ENCODE peak calls at places on chromosomes 2 and 18, in eight cellular contexts. One of them, this sample, is unnamed.

GRCh38 chr2:218777276-218777990 is 4.5 kb upstream of the CYP27A1 start:
- DNase-seq in astrocyte of the spinal cord: no peak
- DNase-seq in activated CD8-positive, alpha-beta memory T cell treated with anti-CD3 and anti-CD28 coated beads, Interleukin-2, amount 50 U/mL, for 48 hours: no peak
- DNase-seq in stimulated activated CD4-positive, alpha-beta T cell treated with anti-CD3 and anti-CD28 coated beads, Interleukin-4, amount 100 ng/mL, for 1 hour: no peak
- DNase-seq in H1: no peak
- DNase-seq in fibroblast of lung: no peak
- DNase-seq in CD4-positive, alpha-beta T cell: no peak
- DNase-seq in AML-193: no peak
- DNase-seq in this sample: no peak

GRCh38 chr2:206477296-206477695 is 34.0 kb downstream of the ADAM23 start:
- DNase-seq in astrocyte of the spinal cord: peak
- DNase-seq in activated CD8-positive, alpha-beta memory T cell treated with anti-CD3 and anti-CD28 coated beads, Interleukin-2, amount 50 U/mL, for 48 hours: no peak
- DNase-seq in stimulated activated CD4-positive, alpha-beta T cell treated with anti-CD3 and anti-CD28 coated beads, Interleukin-4, amount 100 ng/mL, for 1 hour: no peak
- DNase-seq in H1: no peak
- DNase-seq in fibroblast of lung: peak
- DNase-seq in CD4-positive, alpha-beta T cell: no peak
- DNase-seq in AML-193: no peak
- DNase-seq in this sample: peak

GRCh38 chr2:191436368-191437055 is 191.3 kb downstream of the MYO1B start:
- DNase-seq in astrocyte of the spinal cord: no peak
- DNase-seq in activated CD8-positive, alpha-beta memory T cell treated with anti-CD3 and anti-CD28 coated beads, Interleukin-2, amount 50 U/mL, for 48 hours: no peak
- DNase-seq in stimulated activated CD4-positive, alpha-beta T cell treated with anti-CD3 and anti-CD28 coated beads, Interleukin-4, amount 100 ng/mL, for 1 hour: no peak
- DNase-seq in H1: no peak
- DNase-seq in fibroblast of lung: no peak
- DNase-seq in CD4-positive, alpha-beta T cell: no peak
- DNase-seq in AML-193: peak
- DNase-seq in this sample: no peak

GRCh38 chr18:51196116-51196810 is 1.2 kb downstream of the MEX3C start:
- DNase-seq in astrocyte of the spinal cord: no peak
- DNase-seq in activated CD8-positive, alpha-beta memory T cell treated with anti-CD3 and anti-CD28 coated beads, Interleukin-2, amount 50 U/mL, for 48 hours: peak
- DNase-seq in stimulated activated CD4-positive, alpha-beta T cell treated with anti-CD3 and anti-CD28 coated beads, Interleukin-4, amount 100 ng/mL, for 1 hour: peak
- DNase-seq in H1: no peak
- DNase-seq in fibroblast of lung: peak
- DNase-seq in CD4-positive, alpha-beta T cell: peak
- DNase-seq in AML-193: no peak
- DNase-seq in this sample: peak

GRCh38 chr18:23964282-23965238 is 50.0 kb upstream of the TTC39C start:
- DNase-seq in astrocyte of the spinal cord: no peak
- DNase-seq in activated CD8-positive, alpha-beta memory T cell treated with anti-CD3 and anti-CD28 coated beads, Interleukin-2, amount 50 U/mL, for 48 hours: peak
- DNase-seq in stimulated activated CD4-positive, alpha-beta T cell treated with anti-CD3 and anti-CD28 coated beads, Interleukin-4, amount 100 ng/mL, for 1 hour: peak
- DNase-seq in H1: no peak
- DNase-seq in fibroblast of lung: no peak
- DNase-seq in CD4-positive, alpha-beta T cell: peak
- DNase-seq in AML-193: no peak
- DNase-seq in this sample: no peak

GRCh38 chr2:201223089-201224073 is 37.0 kb upstream of the CASP8 start:
- DNase-seq in astrocyte of the spinal cord: no peak
- DNase-seq in activated CD8-positive, alpha-beta memory T cell treated with anti-CD3 and anti-CD28 coated beads, Interleukin-2, amount 50 U/mL, for 48 hours: no peak
- DNase-seq in stimulated activated CD4-positive, alpha-beta T cell treated with anti-CD3 and anti-CD28 coated beads, Interleukin-4, amount 100 ng/mL, for 1 hour: no peak
- DNase-seq in H1: no peak
- DNase-seq in fibroblast of lung: no peak
- DNase-seq in CD4-positive, alpha-beta T cell: no peak
- DNase-seq in AML-193: no peak
- DNase-seq in this sample: no peak

GRCh38 chr2:232890896-232891601 is 21.0 kb downstream of the SNORC start:
- DNase-seq in astrocyte of the spinal cord: peak
- DNase-seq in activated CD8-positive, alpha-beta memory T cell treated with anti-CD3 and anti-CD28 coated beads, Interleukin-2, amount 50 U/mL, for 48 hours: peak
- DNase-seq in stimulated activated CD4-positive, alpha-beta T cell treated with anti-CD3 and anti-CD28 coated beads, Interleukin-4, amount 100 ng/mL, for 1 hour: no peak
- DNase-seq in H1: no peak
- DNase-seq in fibroblast of lung: peak
- DNase-seq in CD4-positive, alpha-beta T cell: no peak
- DNase-seq in AML-193: no peak
- DNase-seq in this sample: peak

GRCh38 chr2:31142106-31142505 is 3.9 kb upstream of the GALNT14 start:
- DNase-seq in astrocyte of the spinal cord: no peak
- DNase-seq in activated CD8-positive, alpha-beta memory T cell treated with anti-CD3 and anti-CD28 coated beads, Interleukin-2, amount 50 U/mL, for 48 hours: no peak
- DNase-seq in stimulated activated CD4-positive, alpha-beta T cell treated with anti-CD3 and anti-CD28 coated beads, Interleukin-4, amount 100 ng/mL, for 1 hour: no peak
- DNase-seq in H1: no peak
- DNase-seq in fibroblast of lung: no peak
- DNase-seq in CD4-positive, alpha-beta T cell: no peak
- DNase-seq in AML-193: no peak
- DNase-seq in this sample: no peak

GRCh38 chr2:144015036-144015435 is 504.9 kb downstream of the ZEB2 start:
- DNase-seq in astrocyte of the spinal cord: peak
- DNase-seq in activated CD8-positive, alpha-beta memory T cell treated with anti-CD3 and anti-CD28 coated beads, Interleukin-2, amount 50 U/mL, for 48 hours: no peak
- DNase-seq in stimulated activated CD4-positive, alpha-beta T cell treated with anti-CD3 and anti-CD28 coated beads, Interleukin-4, amount 100 ng/mL, for 1 hour: no peak
- DNase-seq in H1: no peak
- DNase-seq in fibroblast of lung: no peak
- DNase-seq in CD4-positive, alpha-beta T cell: no peak
- DNase-seq in AML-193: no peak
- DNase-seq in this sample: peak

GRCh38 chr2:102313025-102313424 is 1.7 kb downstream of the IL1RL1 start:
- DNase-seq in astrocyte of the spinal cord: peak
- DNase-seq in activated CD8-positive, alpha-beta memory T cell treated with anti-CD3 and anti-CD28 coated beads, Interleukin-2, amount 50 U/mL, for 48 hours: no peak
- DNase-seq in stimulated activated CD4-positive, alpha-beta T cell treated with anti-CD3 and anti-CD28 coated beads, Interleukin-4, amount 100 ng/mL, for 1 hour: no peak
- DNase-seq in H1: no peak
- DNase-seq in fibroblast of lung: peak
- DNase-seq in CD4-positive, alpha-beta T cell: no peak
- DNase-seq in AML-193: no peak
- DNase-seq in this sample: peak

GRCh38 chr2:109239720-109240119 is 110.7 kb downstream of the SH3RF3 start:
- DNase-seq in astrocyte of the spinal cord: peak
- DNase-seq in activated CD8-positive, alpha-beta memory T cell treated with anti-CD3 and anti-CD28 coated beads, Interleukin-2, amount 50 U/mL, for 48 hours: peak
- DNase-seq in stimulated activated CD4-positive, alpha-beta T cell treated with anti-CD3 and anti-CD28 coated beads, Interleukin-4, amount 100 ng/mL, for 1 hour: no peak
- DNase-seq in H1: no peak
- DNase-seq in fibroblast of lung: peak
- DNase-seq in CD4-positive, alpha-beta T cell: no peak
- DNase-seq in AML-193: no peak
- DNase-seq in this sample: peak

GRCh38 chr2:219356834-219357233 is 24.3 kb upstream of the RESP18 start:
- DNase-seq in astrocyte of the spinal cord: no peak
- DNase-seq in activated CD8-positive, alpha-beta memory T cell treated with anti-CD3 and anti-CD28 coated beads, Interleukin-2, amount 50 U/mL, for 48 hours: no peak
- DNase-seq in stimulated activated CD4-positive, alpha-beta T cell treated with anti-CD3 and anti-CD28 coated beads, Interleukin-4, amount 100 ng/mL, for 1 hour: no peak
- DNase-seq in H1: no peak
- DNase-seq in fibroblast of lung: no peak
- DNase-seq in CD4-positive, alpha-beta T cell: no peak
- DNase-seq in AML-193: peak
- DNase-seq in this sample: no peak

GRCh38 chr2:144237845-144238637 is 281.9 kb downstream of the ZEB2 start:
- DNase-seq in astrocyte of the spinal cord: no peak
- DNase-seq in activated CD8-positive, alpha-beta memory T cell treated with anti-CD3 and anti-CD28 coated beads, Interleukin-2, amount 50 U/mL, for 48 hours: no peak
- DNase-seq in stimulated activated CD4-positive, alpha-beta T cell treated with anti-CD3 and anti-CD28 coated beads, Interleukin-4, amount 100 ng/mL, for 1 hour: no peak
- DNase-seq in H1: no peak
- DNase-seq in fibroblast of lung: no peak
- DNase-seq in CD4-positive, alpha-beta T cell: no peak
- DNase-seq in AML-193: peak
- DNase-seq in this sample: no peak

GRCh38 chr2:196617430-196617829 is 22.1 kb upstream of the CCDC150 start:
- DNase-seq in astrocyte of the spinal cord: no peak
- DNase-seq in activated CD8-positive, alpha-beta memory T cell treated with anti-CD3 and anti-CD28 coated beads, Interleukin-2, amount 50 U/mL, for 48 hours: no peak
- DNase-seq in stimulated activated CD4-positive, alpha-beta T cell treated with anti-CD3 and anti-CD28 coated beads, Interleukin-4, amount 100 ng/mL, for 1 hour: no peak
- DNase-seq in H1: no peak
- DNase-seq in fibroblast of lung: no peak
- DNase-seq in CD4-positive, alpha-beta T cell: no peak
- DNase-seq in AML-193: no peak
- DNase-seq in this sample: no peak

GRCh38 chr2:69097148-69097610 is 84.2 kb downstream of the ANTXR1 start:
- DNase-seq in astrocyte of the spinal cord: no peak
- DNase-seq in activated CD8-positive, alpha-beta memory T cell treated with anti-CD3 and anti-CD28 coated beads, Interleukin-2, amount 50 U/mL, for 48 hours: no peak
- DNase-seq in stimulated activated CD4-positive, alpha-beta T cell treated with anti-CD3 and anti-CD28 coated beads, Interleukin-4, amount 100 ng/mL, for 1 hour: no peak
- DNase-seq in H1: no peak
- DNase-seq in fibroblast of lung: no peak
- DNase-seq in CD4-positive, alpha-beta T cell: no peak
- DNase-seq in AML-193: no peak
- DNase-seq in this sample: no peak